ENCODE peak calls at places on chromosomes 4 and X, in six cellular contexts. One of them, this sample, is unnamed. For H3K36me3, the result is how much of the 10 kb centered on the place peaks cover.

GRCh38 chr4:72286185-72286584 is 254.4 kb downstream of the NPFFR2 start:
- DNase-seq in PC-9: no peak
- DNase-seq in mesendoderm: peak
- DNase-seq in OCI-LY7: no peak
- DNase-seq in GM23248: peak
- DNase-seq in SK-N-SH: peak
- DNase-seq in this sample: peak

GRCh38 chr4:163344147-163345050 is 707 bp downstream of the NPY5R start:
- DNase-seq in PC-9: no peak
- DNase-seq in GM23248: no peak
- DNase-seq in SK-N-SH: peak
- DNase-seq in OCI-LY7: no peak
- DNase-seq in mesendoderm: peak
- DNase-seq in this sample: peak

GRCh38 chr4:2251795-2252529 is 9.9 kb downstream of the MXD4 start:
- DNase-seq in OCI-LY7: no peak
- DNase-seq in mesendoderm: no peak
- DNase-seq in PC-9: no peak
- DNase-seq in GM23248: no peak
- DNase-seq in SK-N-SH: peak
- DNase-seq in this sample: no peak

GRCh38 chr4:173275150-173275549 is 59.0 kb downstream of the HMGB2 start:
- DNase-seq in GM23248: no peak
- DNase-seq in SK-N-SH: no peak
- DNase-seq in OCI-LY7: no peak
- DNase-seq in mesendoderm: no peak
- DNase-seq in PC-9: no peak
- DNase-seq in this sample: no peak

GRCh38 chrX:155957843-155958242 is 39.7 kb upstream of the IL9R start:
- DNase-seq in OCI-LY7: no peak
- DNase-seq in mesendoderm: peak
- DNase-seq in SK-N-SH: no peak
- DNase-seq in GM23248: no peak
- DNase-seq in PC-9: no peak
- DNase-seq in this sample: no peak

GRCh38 chr4:99334880-99335279 is 13.7 kb upstream of the ADH1B start:
- DNase-seq in OCI-LY7: no peak
- DNase-seq in GM23248: no peak
- DNase-seq in SK-N-SH: no peak
- DNase-seq in PC-9: no peak
- DNase-seq in mesendoderm: no peak
- DNase-seq in this sample: no peak

GRCh38 chrX:47539860-47540259 is 21.1 kb upstream of the ARAF start:
- DNase-seq in mesendoderm: no peak
- DNase-seq in SK-N-SH: no peak
- DNase-seq in GM23248: peak
- DNase-seq in PC-9: no peak
- DNase-seq in OCI-LY7: no peak
- DNase-seq in this sample: no peak

GRCh38 chr4:109184421-109184956 is 118.0 kb downstream of the COL25A1 start:
- DNase-seq in PC-9: no peak
- DNase-seq in mesendoderm: peak
- DNase-seq in GM23248: peak
- DNase-seq in OCI-LY7: no peak
- DNase-seq in SK-N-SH: no peak
- DNase-seq in this sample: no peak

GRCh38 chr4:183765121-183765990 is 106.3 kb downstream of the TRAPPC11 start:
- DNase-seq in SK-N-SH: no peak
- DNase-seq in OCI-LY7: no peak
- DNase-seq in mesendoderm: no peak
- DNase-seq in PC-9: no peak
- DNase-seq in GM23248: no peak
- DNase-seq in this sample: peak

GRCh38 chr4:152655272-152656129 is 24.3 kb downstream of the TMEM154 start:
- DNase-seq in OCI-LY7: no peak
- DNase-seq in PC-9: no peak
- DNase-seq in mesendoderm: no peak
- DNase-seq in GM23248: no peak
- DNase-seq in SK-N-SH: no peak
- DNase-seq in this sample: peak

GRCh38 chr4:164779811-164780216 is 25.9 kb downstream of the SMIM31 start:
- DNase-seq in mesendoderm: peak
- DNase-seq in SK-N-SH: peak
- DNase-seq in PC-9: no peak
- DNase-seq in GM23248: peak
- DNase-seq in OCI-LY7: peak
- DNase-seq in this sample: peak

GRCh38 chr4:2085496-2085901 is 26.4 kb downstream of the NAT8L start:
- DNase-seq in SK-N-SH: no peak
- DNase-seq in OCI-LY7: no peak
- DNase-seq in GM23248: no peak
- DNase-seq in mesendoderm: no peak
- DNase-seq in PC-9: no peak
- DNase-seq in this sample: no peak

GRCh38 chr4:71187399-71188196 is 151.2 kb upstream of the SLC4A4 start:
- DNase-seq in OCI-LY7: no peak
- DNase-seq in SK-N-SH: no peak
- DNase-seq in mesendoderm: peak
- DNase-seq in GM23248: peak
- DNase-seq in PC-9: no peak
- DNase-seq in this sample: peak

GRCh38 chr4:183213996-183214395 is 106.1 kb downstream of the CLDN22 start:
- DNase-seq in SK-N-SH: no peak
- DNase-seq in mesendoderm: no peak
- DNase-seq in GM23248: no peak
- DNase-seq in PC-9: no peak
- DNase-seq in OCI-LY7: no peak
- DNase-seq in this sample: no peak

GRCh38 chr4:162645381-162645780 is 481.6 kb upstream of the FSTL5 start:
- DNase-seq in OCI-LY7: no peak
- DNase-seq in GM23248: no peak
- DNase-seq in PC-9: no peak
- DNase-seq in SK-N-SH: no peak
- DNase-seq in mesendoderm: peak
- DNase-seq in this sample: peak

GRCh38 chr4:83708500-83709175 is 172.7 kb downstream of the GPAT3 start:
- DNase-seq in GM23248: no peak
- DNase-seq in mesendoderm: no peak
- DNase-seq in OCI-LY7: no peak
- DNase-seq in SK-N-SH: no peak
- DNase-seq in PC-9: no peak
- DNase-seq in this sample: no peak

GRCh38 chrX:133258481-133258880 is 40.3 kb upstream of the TFDP3 start:
- DNase-seq in mesendoderm: no peak
- DNase-seq in SK-N-SH: no peak
- DNase-seq in OCI-LY7: no peak
- DNase-seq in GM23248: peak
- DNase-seq in PC-9: no peak
- DNase-seq in this sample: no peak

GRCh38 chr4:115529126-115529525 is 415.7 kb upstream of the NDST4 start:
- DNase-seq in GM23248: no peak
- DNase-seq in PC-9: no peak
- DNase-seq in SK-N-SH: no peak
- DNase-seq in OCI-LY7: no peak
- DNase-seq in mesendoderm: no peak
- DNase-seq in this sample: no peak

GRCh38 chr4:110586137-110586850 is 36.6 kb downstream of the PITX2 start:
- DNase-seq in mesendoderm: peak
- DNase-seq in GM23248: peak
- DNase-seq in PC-9: peak
- DNase-seq in SK-N-SH: peak
- DNase-seq in OCI-LY7: peak
- DNase-seq in this sample: peak

GRCh38 chr4:11529625-11530201 is 101.0 kb upstream of the HS3ST1 start:
- DNase-seq in OCI-LY7: no peak
- DNase-seq in GM23248: no peak
- DNase-seq in PC-9: no peak
- DNase-seq in mesendoderm: no peak
- DNase-seq in SK-N-SH: no peak
- DNase-seq in this sample: peak

GRCh38 chr4:138636791-138637190 is 378.8 kb upstream of the NOCT start:
- DNase-seq in SK-N-SH: no peak
- DNase-seq in GM23248: no peak
- DNase-seq in mesendoderm: no peak
- DNase-seq in OCI-LY7: no peak
- DNase-seq in PC-9: no peak
- DNase-seq in this sample: no peak

DNA sequence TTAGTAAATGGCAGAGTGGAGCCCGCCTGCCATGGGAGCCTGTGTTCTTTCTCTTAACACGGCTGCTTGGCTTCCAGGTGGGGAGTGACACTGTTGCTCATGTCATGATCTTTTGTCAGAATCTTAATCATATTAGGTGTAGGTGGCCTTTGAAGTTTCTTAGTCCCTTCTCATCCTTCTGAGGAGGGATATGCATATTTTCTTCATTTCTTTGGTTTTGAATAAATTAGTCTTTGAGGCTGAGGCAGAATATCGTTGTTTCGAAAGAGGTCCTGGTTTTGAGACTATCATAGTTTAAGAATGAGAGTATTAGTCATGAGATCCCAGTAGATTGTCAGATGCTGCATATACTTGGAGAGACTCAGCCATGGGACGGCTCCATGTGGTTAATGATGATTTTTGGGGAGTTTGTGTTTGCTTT is 28.9 kb downstream of the SNX25 start:
- DNase-seq in OCI-LY7: no peak
- DNase-seq in SK-N-SH: no peak
- DNase-seq in GM23248: peak
- DNase-seq in PC-9: no peak
- DNase-seq in mesendoderm: no peak
- DNase-seq in this sample: no peak
- H3K4me2 ChIP-seq in OCI-LY7: no peak
- H3K4me2 ChIP-seq in SK-N-SH: no peak
- H3K4me2 ChIP-seq in GM23248: peak
- H3K4me2 ChIP-seq in PC-9: no peak
- H3K4me2 ChIP-seq in mesendoderm: no peak
- H3K4me2 ChIP-seq in this sample: no peak

GRCh38 chr4:159169414-159169813 is 66.5 kb downstream of the RAPGEF2 start:
- DNase-seq in PC-9: no peak
- DNase-seq in OCI-LY7: no peak
- DNase-seq in GM23248: no peak
- DNase-seq in mesendoderm: no peak
- DNase-seq in SK-N-SH: no peak
- DNase-seq in this sample: no peak

GRCh38 chr4:159175165-159175988 is 72.5 kb downstream of the RAPGEF2 start:
- DNase-seq in SK-N-SH: peak
- DNase-seq in PC-9: peak
- DNase-seq in GM23248: peak
- DNase-seq in mesendoderm: peak
- DNase-seq in OCI-LY7: peak
- DNase-seq in this sample: peak

GRCh38 chr4:159174645-159175147 is 71.8 kb downstream of the RAPGEF2 start:
- DNase-seq in GM23248: peak
- DNase-seq in mesendoderm: no peak
- DNase-seq in PC-9: no peak
- DNase-seq in OCI-LY7: no peak
- DNase-seq in SK-N-SH: no peak
- DNase-seq in this sample: no peak

GRCh38 chr4:159169903-159170302 is 67.0 kb downstream of the RAPGEF2 start:
- DNase-seq in OCI-LY7: peak
- DNase-seq in GM23248: no peak
- DNase-seq in PC-9: no peak
- DNase-seq in SK-N-SH: no peak
- DNase-seq in mesendoderm: no peak
- DNase-seq in this sample: no peak

GRCh38 chr4:159171287-159171686 is 68.4 kb downstream of the RAPGEF2 start:
- DNase-seq in PC-9: no peak
- DNase-seq in mesendoderm: no peak
- DNase-seq in SK-N-SH: no peak
- DNase-seq in OCI-LY7: no peak
- DNase-seq in GM23248: peak
- DNase-seq in this sample: no peak
- H3K4me3 ChIP-seq in PC-9: no peak
- H3K4me3 ChIP-seq in mesendoderm: no peak
- H3K4me3 ChIP-seq in SK-N-SH: no peak
- H3K4me3 ChIP-seq in OCI-LY7: no peak
- H3K4me3 ChIP-seq in GM23248: no peak
- H3K4me3 ChIP-seq in this sample: no peak

GRCh38 chr4:84718699-84719098 is 135.8 kb downstream of the CDS1 start:
- DNase-seq in OCI-LY7: no peak
- DNase-seq in SK-N-SH: no peak
- DNase-seq in GM23248: no peak
- DNase-seq in PC-9: no peak
- DNase-seq in mesendoderm: no peak
- DNase-seq in this sample: no peak

GRCh38 chr4:84722720-84723119 is 139.8 kb downstream of the CDS1 start:
- DNase-seq in GM23248: no peak
- DNase-seq in SK-N-SH: no peak
- DNase-seq in OCI-LY7: no peak
- DNase-seq in mesendoderm: no peak
- DNase-seq in PC-9: no peak
- DNase-seq in this sample: no peak

GRCh38 chr4:84719115-84719514 is 136.2 kb downstream of the CDS1 start:
- DNase-seq in GM23248: peak
- DNase-seq in OCI-LY7: no peak
- DNase-seq in PC-9: no peak
- DNase-seq in mesendoderm: no peak
- DNase-seq in SK-N-SH: no peak
- DNase-seq in this sample: no peak
- H3K36me3 ChIP-seq in GM23248: under half
- H3K36me3 ChIP-seq in OCI-LY7: under half
- H3K36me3 ChIP-seq in PC-9: under half
- H3K36me3 ChIP-seq in mesendoderm: under half
- H3K36me3 ChIP-seq in SK-N-SH: under half
- H3K36me3 ChIP-seq in this sample: under half

GRCh38 chr4:94801016-94801415 is 43.3 kb downstream of the BMPR1B start:
- DNase-seq in GM23248: no peak
- DNase-seq in mesendoderm: no peak
- DNase-seq in OCI-LY7: no peak
- DNase-seq in PC-9: no peak
- DNase-seq in SK-N-SH: no peak
- DNase-seq in this sample: no peak
- H3K4me2 ChIP-seq in GM23248: no peak
- H3K4me2 ChIP-seq in mesendoderm: no peak
- H3K4me2 ChIP-seq in OCI-LY7: no peak
- H3K4me2 ChIP-seq in PC-9: no peak
- H3K4me2 ChIP-seq in SK-N-SH: no peak
- H3K4me2 ChIP-seq in this sample: no peak

GRCh38 chr4:65669008-65669971 is 999 bp downstream of the EPHA5 start:
- DNase-seq in OCI-LY7: no peak
- DNase-seq in mesendoderm: peak
- DNase-seq in PC-9: no peak
- DNase-seq in GM23248: peak
- DNase-seq in SK-N-SH: peak
- DNase-seq in this sample: peak
- H3K4me3 ChIP-seq in OCI-LY7: no peak
- H3K4me3 ChIP-seq in mesendoderm: peak
- H3K4me3 ChIP-seq in PC-9: no peak
- H3K4me3 ChIP-seq in GM23248: peak
- H3K4me3 ChIP-seq in SK-N-SH: no peak
- H3K4me3 ChIP-seq in this sample: peak

This sample was measured in hepatocyte.